ENCODE peak calls at places on chromosome 18, in nine cellular contexts. One of them, this sample, is unnamed.
A peak's percentile ranks its signal among the peaks of the same experiment; 100 is the strongest.

GRCh38 chr18:23992119-23992940 is 22.2 kb upstream of the TTC39C start:
- DNase-seq in KG1: no peak
- DNase-seq in fibroblast of mammary gland: no peak
- DNase-seq in COR-L47: peak; percentile 60
- DNase-seq in HuH-7: no peak
- DNase-seq in kidney glomerular epithelial cell: no peak
- DNase-seq in mesenchymal stem cell: no peak
- DNase-seq in germinal center: no peak
- DNase-seq in T-helper 2 cell: peak; percentile 48
- DNase-seq in this sample: peak; percentile 51

GRCh38 chr18:42559292-42559691 is 556.2 kb downstream of the RIT2 start:
- DNase-seq in COR-L47: no peak
- DNase-seq in fibroblast of mammary gland: no peak
- DNase-seq in KG1: no peak
- DNase-seq in kidney glomerular epithelial cell: peak; percentile 8
- DNase-seq in T-helper 2 cell: no peak
- DNase-seq in HuH-7: no peak
- DNase-seq in germinal center: no peak
- DNase-seq in mesenchymal stem cell: no peak
- DNase-seq in this sample: no peak

GRCh38 chr18:8584798-8585197 is 24.4 kb upstream of the RAB12 start:
- DNase-seq in T-helper 2 cell: no peak
- DNase-seq in HuH-7: no peak
- DNase-seq in kidney glomerular epithelial cell: no peak
- DNase-seq in fibroblast of mammary gland: no peak
- DNase-seq in COR-L47: no peak
- DNase-seq in germinal center: no peak
- DNase-seq in KG1: no peak
- DNase-seq in mesenchymal stem cell: no peak
- DNase-seq in this sample: no peak

GRCh38 chr18:76489081-76489480 is 6.0 kb downstream of the ZNF516 start:
- DNase-seq in mesenchymal stem cell: no peak
- DNase-seq in HuH-7: no peak
- DNase-seq in T-helper 2 cell: no peak
- DNase-seq in KG1: no peak
- DNase-seq in fibroblast of mammary gland: peak; percentile 63
- DNase-seq in kidney glomerular epithelial cell: no peak
- DNase-seq in germinal center: no peak
- DNase-seq in COR-L47: no peak
- DNase-seq in this sample: no peak

GRCh38 chr18:8215741-8216140 is 393.5 kb upstream of the RAB12 start:
- DNase-seq in HuH-7: no peak
- DNase-seq in mesenchymal stem cell: no peak
- DNase-seq in germinal center: no peak
- DNase-seq in T-helper 2 cell: no peak
- DNase-seq in KG1: no peak
- DNase-seq in fibroblast of mammary gland: no peak
- DNase-seq in COR-L47: no peak
- DNase-seq in kidney glomerular epithelial cell: no peak
- DNase-seq in this sample: no peak

GRCh38 chr18:41371718-41372117 is 583.3 kb upstream of the PIK3C3 start:
- DNase-seq in KG1: no peak
- DNase-seq in HuH-7: no peak
- DNase-seq in mesenchymal stem cell: peak; percentile 30
- DNase-seq in germinal center: no peak
- DNase-seq in fibroblast of mammary gland: no peak
- DNase-seq in kidney glomerular epithelial cell: no peak
- DNase-seq in T-helper 2 cell: no peak
- DNase-seq in COR-L47: peak; percentile 87
- DNase-seq in this sample: no peak

GRCh38 chr18:79627750-79628294 is 51.8 kb upstream of the CTDP1 start:
- DNase-seq in kidney glomerular epithelial cell: no peak
- DNase-seq in KG1: no peak
- DNase-seq in COR-L47: no peak
- DNase-seq in germinal center: no peak
- DNase-seq in mesenchymal stem cell: no peak
- DNase-seq in fibroblast of mammary gland: no peak
- DNase-seq in T-helper 2 cell: no peak
- DNase-seq in HuH-7: no peak
- DNase-seq in this sample: no peak

GRCh38 chr18:38534073-38534472 is 968.5 kb upstream of the CELF4 start:
- DNase-seq in KG1: no peak
- DNase-seq in mesenchymal stem cell: no peak
- DNase-seq in COR-L47: no peak
- DNase-seq in fibroblast of mammary gland: no peak
- DNase-seq in germinal center: no peak
- DNase-seq in HuH-7: no peak
- DNase-seq in T-helper 2 cell: no peak
- DNase-seq in kidney glomerular epithelial cell: no peak
- DNase-seq in this sample: no peak

GRCh38 chr18:74446631-74447403 is 10.3 kb downstream of the DIPK1C start:
- DNase-seq in mesenchymal stem cell: no peak
- DNase-seq in KG1: no peak
- DNase-seq in COR-L47: no peak
- DNase-seq in T-helper 2 cell: no peak
- DNase-seq in germinal center: no peak
- DNase-seq in fibroblast of mammary gland: no peak
- DNase-seq in kidney glomerular epithelial cell: no peak
- DNase-seq in HuH-7: no peak
- DNase-seq in this sample: no peak

GRCh38 chr18:61955644-61956043 is 62.8 kb upstream of the RNF152 start:
- DNase-seq in fibroblast of mammary gland: no peak
- DNase-seq in mesenchymal stem cell: no peak
- DNase-seq in KG1: no peak
- DNase-seq in germinal center: no peak
- DNase-seq in HuH-7: no peak
- DNase-seq in T-helper 2 cell: no peak
- DNase-seq in kidney glomerular epithelial cell: no peak
- DNase-seq in COR-L47: no peak
- DNase-seq in this sample: no peak

GRCh38 chr18:9771261-9771976 is 63.3 kb downstream of the RAB31 start:
- DNase-seq in KG1: no peak
- DNase-seq in T-helper 2 cell: peak; percentile 18
- DNase-seq in kidney glomerular epithelial cell: peak; percentile 60
- DNase-seq in COR-L47: no peak
- DNase-seq in HuH-7: peak; percentile 89
- DNase-seq in germinal center: peak; percentile 63
- DNase-seq in fibroblast of mammary gland: peak; percentile 73
- DNase-seq in mesenchymal stem cell: peak; percentile 84
- DNase-seq in this sample: peak; percentile 27

GRCh38 chr18:45248240-45248903 is 366.9 kb upstream of the SLC14A2 start:
- DNase-seq in T-helper 2 cell: no peak
- DNase-seq in HuH-7: no peak
- DNase-seq in mesenchymal stem cell: peak; percentile 86
- DNase-seq in fibroblast of mammary gland: peak; percentile 43
- DNase-seq in kidney glomerular epithelial cell: no peak
- DNase-seq in KG1: no peak
- DNase-seq in germinal center: no peak
- DNase-seq in COR-L47: no peak
- DNase-seq in this sample: peak; percentile 51

GRCh38 chr18:59022167-59022945 is 117.3 kb upstream of the SEC11C start:
- DNase-seq in T-helper 2 cell: no peak
- DNase-seq in germinal center: no peak
- DNase-seq in HuH-7: no peak
- DNase-seq in fibroblast of mammary gland: peak; percentile 64
- DNase-seq in kidney glomerular epithelial cell: peak; percentile 73
- DNase-seq in KG1: no peak
- DNase-seq in mesenchymal stem cell: no peak
- DNase-seq in COR-L47: no peak
- DNase-seq in this sample: no peak

GRCh38 chr18:5824370-5824984 is 70.8 kb downstream of the TMEM200C start:
- DNase-seq in HuH-7: no peak
- DNase-seq in mesenchymal stem cell: no peak
- DNase-seq in COR-L47: no peak
- DNase-seq in germinal center: no peak
- DNase-seq in fibroblast of mammary gland: no peak
- DNase-seq in KG1: no peak
- DNase-seq in kidney glomerular epithelial cell: no peak
- DNase-seq in T-helper 2 cell: no peak
- DNase-seq in this sample: no peak

GRCh38 chr18:75467396-75467795 is 39.9 kb upstream of the SMIM21 start:
- DNase-seq in COR-L47: no peak
- DNase-seq in KG1: no peak
- DNase-seq in germinal center: no peak
- DNase-seq in T-helper 2 cell: no peak
- DNase-seq in HuH-7: no peak
- DNase-seq in fibroblast of mammary gland: no peak
- DNase-seq in mesenchymal stem cell: no peak
- DNase-seq in kidney glomerular epithelial cell: no peak
- DNase-seq in this sample: no peak

GRCh38 chr18:28903366-28903765 is 726.4 kb upstream of the CDH2 start:
- DNase-seq in fibroblast of mammary gland: peak; percentile 3
- DNase-seq in T-helper 2 cell: no peak
- DNase-seq in germinal center: no peak
- DNase-seq in KG1: no peak
- DNase-seq in HuH-7: no peak
- DNase-seq in kidney glomerular epithelial cell: no peak
- DNase-seq in mesenchymal stem cell: peak; percentile 9
- DNase-seq in COR-L47: no peak
- DNase-seq in this sample: no peak

GRCh38 chr18:21450913-21451312 is 149.6 kb downstream of the ESCO1 start:
- DNase-seq in COR-L47: no peak
- DNase-seq in germinal center: no peak
- DNase-seq in KG1: no peak
- DNase-seq in HuH-7: no peak
- DNase-seq in mesenchymal stem cell: no peak
- DNase-seq in kidney glomerular epithelial cell: no peak
- DNase-seq in T-helper 2 cell: no peak
- DNase-seq in fibroblast of mammary gland: peak; percentile 23
- DNase-seq in this sample: no peak

GRCh38 chr18:48326901-48327675 is 82.1 kb downstream of the ZBTB7C start:
- DNase-seq in kidney glomerular epithelial cell: peak; percentile 66
- DNase-seq in fibroblast of mammary gland: peak; percentile 73
- DNase-seq in COR-L47: no peak
- DNase-seq in KG1: no peak
- DNase-seq in HuH-7: no peak
- DNase-seq in T-helper 2 cell: no peak
- DNase-seq in germinal center: no peak
- DNase-seq in mesenchymal stem cell: peak; percentile 57
- DNase-seq in this sample: no peak

GRCh38 chr18:6222271-6222670 is 192.4 kb downstream of the L3MBTL4 start:
- DNase-seq in KG1: no peak
- DNase-seq in T-helper 2 cell: no peak
- DNase-seq in fibroblast of mammary gland: no peak
- DNase-seq in kidney glomerular epithelial cell: no peak
- DNase-seq in mesenchymal stem cell: no peak
- DNase-seq in HuH-7: no peak
- DNase-seq in germinal center: no peak
- DNase-seq in COR-L47: no peak
- DNase-seq in this sample: no peak

GRCh38 chr18:8982416-8983183 is 119.9 kb upstream of the NDUFV2 start:
- DNase-seq in KG1: no peak
- DNase-seq in COR-L47: peak; percentile 64
- DNase-seq in mesenchymal stem cell: peak; percentile 70
- DNase-seq in T-helper 2 cell: no peak
- DNase-seq in kidney glomerular epithelial cell: peak; percentile 71
- DNase-seq in fibroblast of mammary gland: peak; percentile 66
- DNase-seq in HuH-7: peak; percentile 67
- DNase-seq in germinal center: peak; percentile 15
- DNase-seq in this sample: peak; percentile 19

GRCh38 chr18:63979409-63979908 is 9.6 kb downstream of the SERPINB8 start:
- DNase-seq in fibroblast of mammary gland: peak; percentile 69
- DNase-seq in T-helper 2 cell: no peak
- DNase-seq in HuH-7: peak; percentile 32
- DNase-seq in germinal center: peak; percentile 55
- DNase-seq in COR-L47: peak; percentile 39
- DNase-seq in KG1: no peak
- DNase-seq in kidney glomerular epithelial cell: peak; percentile 60
- DNase-seq in mesenchymal stem cell: peak; percentile 83
- DNase-seq in this sample: peak; percentile 65

GRCh38 chr18:13273800-13274199 is 55.2 kb downstream of the LDLRAD4 start:
- DNase-seq in COR-L47: no peak
- DNase-seq in germinal center: no peak
- DNase-seq in mesenchymal stem cell: no peak
- DNase-seq in T-helper 2 cell: no peak
- DNase-seq in HuH-7: no peak
- DNase-seq in fibroblast of mammary gland: no peak
- DNase-seq in kidney glomerular epithelial cell: no peak
- DNase-seq in KG1: no peak
- DNase-seq in this sample: no peak

GRCh38 chr18:72427721-72428120 is 116.4 kb downstream of the CBLN2 start:
- DNase-seq in KG1: no peak
- DNase-seq in germinal center: no peak
- DNase-seq in fibroblast of mammary gland: peak; percentile 2
- DNase-seq in HuH-7: no peak
- DNase-seq in mesenchymal stem cell: no peak
- DNase-seq in COR-L47: no peak
- DNase-seq in kidney glomerular epithelial cell: peak; percentile 50
- DNase-seq in T-helper 2 cell: no peak
- DNase-seq in this sample: no peak

GRCh38 chr18:48529796-48530195 is 9.0 kb upstream of the CTIF start:
- DNase-seq in T-helper 2 cell: no peak
- DNase-seq in germinal center: no peak
- DNase-seq in fibroblast of mammary gland: peak; percentile 56
- DNase-seq in HuH-7: no peak
- DNase-seq in kidney glomerular epithelial cell: peak; percentile 96
- DNase-seq in mesenchymal stem cell: peak; percentile 77
- DNase-seq in COR-L47: no peak
- DNase-seq in KG1: no peak
- DNase-seq in this sample: no peak

GRCh38 chr18:76266226-76266991 is 228.6 kb downstream of the ZNF516 start:
- DNase-seq in KG1: no peak
- DNase-seq in germinal center: no peak
- DNase-seq in fibroblast of mammary gland: no peak
- DNase-seq in mesenchymal stem cell: no peak
- DNase-seq in kidney glomerular epithelial cell: no peak
- DNase-seq in T-helper 2 cell: no peak
- DNase-seq in COR-L47: no peak
- DNase-seq in HuH-7: no peak
- DNase-seq in this sample: no peak

GRCh38 chr18:74175658-74176057 is 27.3 kb downstream of the TIMM21 start:
- DNase-seq in KG1: no peak
- DNase-seq in fibroblast of mammary gland: no peak
- DNase-seq in T-helper 2 cell: no peak
- DNase-seq in kidney glomerular epithelial cell: no peak
- DNase-seq in COR-L47: no peak
- DNase-seq in germinal center: no peak
- DNase-seq in mesenchymal stem cell: no peak
- DNase-seq in HuH-7: no peak
- DNase-seq in this sample: no peak

GRCh38 chr18:70870292-70870691 is 581.4 kb downstream of the SOCS6 start:
- DNase-seq in KG1: no peak
- DNase-seq in fibroblast of mammary gland: no peak
- DNase-seq in germinal center: no peak
- DNase-seq in mesenchymal stem cell: no peak
- DNase-seq in T-helper 2 cell: no peak
- DNase-seq in COR-L47: no peak
- DNase-seq in HuH-7: no peak
- DNase-seq in kidney glomerular epithelial cell: no peak
- DNase-seq in this sample: no peak

GRCh38 chr18:74496508-74497307 is 545 bp downstream of the CNDP2 start:
- DNase-seq in T-helper 2 cell: no peak
- DNase-seq in COR-L47: peak; percentile 62
- DNase-seq in HuH-7: peak; percentile 57
- DNase-seq in fibroblast of mammary gland: peak; percentile 43
- DNase-seq in kidney glomerular epithelial cell: peak; percentile 63
- DNase-seq in mesenchymal stem cell: peak; percentile 76
- DNase-seq in KG1: peak; percentile 17
- DNase-seq in germinal center: peak; percentile 33
- DNase-seq in this sample: peak; percentile 42

GRCh38 chr18:68454511-68455228 is 260.2 kb downstream of the TMX3 start:
- DNase-seq in germinal center: no peak
- DNase-seq in kidney glomerular epithelial cell: no peak
- DNase-seq in fibroblast of mammary gland: peak; percentile 90
- DNase-seq in COR-L47: no peak
- DNase-seq in KG1: no peak
- DNase-seq in HuH-7: no peak
- DNase-seq in T-helper 2 cell: no peak
- DNase-seq in mesenchymal stem cell: peak; percentile 79
- DNase-seq in this sample: no peak

GRCh38 chr18:69401475-69402218 is 959 bp downstream of the DOK6 start:
- DNase-seq in mesenchymal stem cell: peak; percentile 36
- DNase-seq in fibroblast of mammary gland: peak; percentile 28
- DNase-seq in COR-L47: no peak
- DNase-seq in germinal center: no peak
- DNase-seq in T-helper 2 cell: no peak
- DNase-seq in KG1: no peak
- DNase-seq in HuH-7: peak; percentile 21
- DNase-seq in kidney glomerular epithelial cell: no peak
- DNase-seq in this sample: no peak

GRCh38 chr18:52750995-52751394 is 411.0 kb downstream of the DCC start:
- DNase-seq in T-helper 2 cell: no peak
- DNase-seq in KG1: no peak
- DNase-seq in germinal center: no peak
- DNase-seq in fibroblast of mammary gland: no peak
- DNase-seq in mesenchymal stem cell: no peak
- DNase-seq in kidney glomerular epithelial cell: no peak
- DNase-seq in HuH-7: no peak
- DNase-seq in COR-L47: no peak
- DNase-seq in this sample: no peak